ENCODE peak calls at places on chromosomes 1 and 21, in ten cellular contexts. One of them, this sample, is unnamed.

GRCh38 chr1:112544011-112544688 is 35.4 kb downstream of the WNT2B start:
- DNase-seq in T-helper 1 cell: no peak
- DNase-seq in fibroblast of lung: peak
- DNase-seq in stimulated activated CD4-positive, alpha-beta T cell treated with anti-CD3 and anti-CD28 coated beads, Interleukin-4, amount 100 ng/mL, for 4 hours: no peak
- DNase-seq in AG04450: peak
- DNase-seq in cerebellar nuclear complex: no peak
- DNase-seq in GM10248: no peak
- DNase-seq in ovary: no peak
- DNase-seq in HS-5: peak
- DNase-seq in type B pancreatic cell: no peak
- DNase-seq in this sample: no peak

GRCh38 chr1:70745199-70745598 is 302.4 kb downstream of the PTGER3 start:
- DNase-seq in stimulated activated CD4-positive, alpha-beta T cell treated with anti-CD3 and anti-CD28 coated beads, Interleukin-4, amount 100 ng/mL, for 4 hours: no peak
- DNase-seq in cerebellar nuclear complex: no peak
- DNase-seq in ovary: no peak
- DNase-seq in AG04450: no peak
- DNase-seq in GM10248: no peak
- DNase-seq in T-helper 1 cell: no peak
- DNase-seq in fibroblast of lung: no peak
- DNase-seq in type B pancreatic cell: no peak
- DNase-seq in HS-5: no peak
- DNase-seq in this sample: no peak

GRCh38 chr1:82152356-82153281 is 351.9 kb downstream of the ADGRL2 start:
- DNase-seq in GM10248: peak
- DNase-seq in fibroblast of lung: no peak
- DNase-seq in AG04450: no peak
- DNase-seq in ovary: no peak
- DNase-seq in type B pancreatic cell: no peak
- DNase-seq in T-helper 1 cell: no peak
- DNase-seq in stimulated activated CD4-positive, alpha-beta T cell treated with anti-CD3 and anti-CD28 coated beads, Interleukin-4, amount 100 ng/mL, for 4 hours: no peak
- DNase-seq in HS-5: no peak
- DNase-seq in cerebellar nuclear complex: no peak
- DNase-seq in this sample: no peak

GRCh38 chr21:34351786-34352241 is 12.0 kb upstream of the KCNE2 start:
- DNase-seq in AG04450: no peak
- DNase-seq in T-helper 1 cell: no peak
- DNase-seq in stimulated activated CD4-positive, alpha-beta T cell treated with anti-CD3 and anti-CD28 coated beads, Interleukin-4, amount 100 ng/mL, for 4 hours: no peak
- DNase-seq in fibroblast of lung: peak
- DNase-seq in ovary: no peak
- DNase-seq in GM10248: peak
- DNase-seq in cerebellar nuclear complex: no peak
- DNase-seq in type B pancreatic cell: no peak
- DNase-seq in HS-5: no peak
- DNase-seq in this sample: no peak

GRCh38 chr21:23968722-23969647 is 1638.3 kb downstream of the MRPL39 start:
- DNase-seq in stimulated activated CD4-positive, alpha-beta T cell treated with anti-CD3 and anti-CD28 coated beads, Interleukin-4, amount 100 ng/mL, for 4 hours: peak
- DNase-seq in cerebellar nuclear complex: no peak
- DNase-seq in type B pancreatic cell: no peak
- DNase-seq in GM10248: peak
- DNase-seq in T-helper 1 cell: peak
- DNase-seq in AG04450: peak
- DNase-seq in HS-5: no peak
- DNase-seq in fibroblast of lung: peak
- DNase-seq in ovary: no peak
- DNase-seq in this sample: peak

GRCh38 chr1:9004731-9005708 is 21.2 kb downstream of the SLC2A7 start:
- DNase-seq in stimulated activated CD4-positive, alpha-beta T cell treated with anti-CD3 and anti-CD28 coated beads, Interleukin-4, amount 100 ng/mL, for 4 hours: peak
- DNase-seq in fibroblast of lung: peak
- DNase-seq in GM10248: peak
- DNase-seq in cerebellar nuclear complex: no peak
- DNase-seq in AG04450: peak
- DNase-seq in T-helper 1 cell: peak
- DNase-seq in ovary: peak
- DNase-seq in type B pancreatic cell: peak
- DNase-seq in HS-5: no peak
- DNase-seq in this sample: peak

GRCh38 chr1:198756470-198756869 is 117.6 kb downstream of the PTPRC start:
- DNase-seq in fibroblast of lung: no peak
- DNase-seq in stimulated activated CD4-positive, alpha-beta T cell treated with anti-CD3 and anti-CD28 coated beads, Interleukin-4, amount 100 ng/mL, for 4 hours: no peak
- DNase-seq in type B pancreatic cell: no peak
- DNase-seq in cerebellar nuclear complex: no peak
- DNase-seq in ovary: no peak
- DNase-seq in AG04450: no peak
- DNase-seq in GM10248: no peak
- DNase-seq in HS-5: no peak
- DNase-seq in T-helper 1 cell: no peak
- DNase-seq in this sample: no peak

GRCh38 chr1:85998105-85998504 is 158.5 kb downstream of the COL24A1 start:
- DNase-seq in cerebellar nuclear complex: no peak
- DNase-seq in type B pancreatic cell: no peak
- DNase-seq in GM10248: no peak
- DNase-seq in AG04450: no peak
- DNase-seq in ovary: no peak
- DNase-seq in HS-5: no peak
- DNase-seq in stimulated activated CD4-positive, alpha-beta T cell treated with anti-CD3 and anti-CD28 coated beads, Interleukin-4, amount 100 ng/mL, for 4 hours: no peak
- DNase-seq in T-helper 1 cell: no peak
- DNase-seq in fibroblast of lung: no peak
- DNase-seq in this sample: no peak

GRCh38 chr21:35226960-35227741 is 178.0 kb upstream of the RUNX1 start:
- DNase-seq in T-helper 1 cell: peak
- DNase-seq in HS-5: no peak
- DNase-seq in GM10248: no peak
- DNase-seq in type B pancreatic cell: no peak
- DNase-seq in AG04450: no peak
- DNase-seq in fibroblast of lung: no peak
- DNase-seq in stimulated activated CD4-positive, alpha-beta T cell treated with anti-CD3 and anti-CD28 coated beads, Interleukin-4, amount 100 ng/mL, for 4 hours: peak
- DNase-seq in ovary: no peak
- DNase-seq in cerebellar nuclear complex: no peak
- DNase-seq in this sample: peak

GRCh38 chr1:203338335-203339036 is 12.4 kb downstream of the FMOD start:
- DNase-seq in HS-5: no peak
- DNase-seq in AG04450: no peak
- DNase-seq in stimulated activated CD4-positive, alpha-beta T cell treated with anti-CD3 and anti-CD28 coated beads, Interleukin-4, amount 100 ng/mL, for 4 hours: peak
- DNase-seq in ovary: peak
- DNase-seq in GM10248: peak
- DNase-seq in T-helper 1 cell: peak
- DNase-seq in fibroblast of lung: peak
- DNase-seq in cerebellar nuclear complex: no peak
- DNase-seq in type B pancreatic cell: no peak
- DNase-seq in this sample: peak

GRCh38 chr1:153774780-153775431 is at the start of gene SLC27A3:
- DNase-seq in fibroblast of lung: peak
- DNase-seq in cerebellar nuclear complex: no peak
- DNase-seq in AG04450: no peak
- DNase-seq in stimulated activated CD4-positive, alpha-beta T cell treated with anti-CD3 and anti-CD28 coated beads, Interleukin-4, amount 100 ng/mL, for 4 hours: no peak
- DNase-seq in HS-5: no peak
- DNase-seq in GM10248: no peak
- DNase-seq in type B pancreatic cell: no peak
- DNase-seq in T-helper 1 cell: no peak
- DNase-seq in ovary: peak
- DNase-seq in this sample: no peak

GRCh38 chr1:218339267-218339831 is 5.8 kb upstream of the TGFB2 start:
- DNase-seq in type B pancreatic cell: no peak
- DNase-seq in T-helper 1 cell: no peak
- DNase-seq in cerebellar nuclear complex: no peak
- DNase-seq in ovary: no peak
- DNase-seq in AG04450: no peak
- DNase-seq in stimulated activated CD4-positive, alpha-beta T cell treated with anti-CD3 and anti-CD28 coated beads, Interleukin-4, amount 100 ng/mL, for 4 hours: no peak
- DNase-seq in HS-5: no peak
- DNase-seq in GM10248: no peak
- DNase-seq in fibroblast of lung: peak
- DNase-seq in this sample: no peak

GRCh38 chr21:26769613-26770188 is 75.5 kb downstream of the ADAMTS1 start:
- DNase-seq in ovary: no peak
- DNase-seq in HS-5: no peak
- DNase-seq in cerebellar nuclear complex: no peak
- DNase-seq in type B pancreatic cell: no peak
- DNase-seq in GM10248: no peak
- DNase-seq in T-helper 1 cell: no peak
- DNase-seq in fibroblast of lung: peak
- DNase-seq in stimulated activated CD4-positive, alpha-beta T cell treated with anti-CD3 and anti-CD28 coated beads, Interleukin-4, amount 100 ng/mL, for 4 hours: no peak
- DNase-seq in AG04450: peak
- DNase-seq in this sample: no peak

GRCh38 chr1:240306673-240307072 is 215.0 kb downstream of the FMN2 start:
- DNase-seq in fibroblast of lung: peak
- DNase-seq in type B pancreatic cell: no peak
- DNase-seq in T-helper 1 cell: no peak
- DNase-seq in AG04450: no peak
- DNase-seq in HS-5: no peak
- DNase-seq in ovary: no peak
- DNase-seq in cerebellar nuclear complex: no peak
- DNase-seq in GM10248: no peak
- DNase-seq in stimulated activated CD4-positive, alpha-beta T cell treated with anti-CD3 and anti-CD28 coated beads, Interleukin-4, amount 100 ng/mL, for 4 hours: no peak
- DNase-seq in this sample: no peak

GRCh38 chr1:29457496-29458368 is 221.4 kb downstream of the PTPRU start:
- DNase-seq in fibroblast of lung: no peak
- DNase-seq in T-helper 1 cell: no peak
- DNase-seq in cerebellar nuclear complex: no peak
- DNase-seq in GM10248: no peak
- DNase-seq in AG04450: no peak
- DNase-seq in ovary: no peak
- DNase-seq in type B pancreatic cell: no peak
- DNase-seq in HS-5: no peak
- DNase-seq in stimulated activated CD4-positive, alpha-beta T cell treated with anti-CD3 and anti-CD28 coated beads, Interleukin-4, amount 100 ng/mL, for 4 hours: no peak
- DNase-seq in this sample: no peak

GRCh38 chr1:161059293-161059692 is 10.4 kb downstream of the ARHGAP30 start:
- DNase-seq in fibroblast of lung: no peak
- DNase-seq in T-helper 1 cell: no peak
- DNase-seq in stimulated activated CD4-positive, alpha-beta T cell treated with anti-CD3 and anti-CD28 coated beads, Interleukin-4, amount 100 ng/mL, for 4 hours: no peak
- DNase-seq in AG04450: no peak
- DNase-seq in HS-5: no peak
- DNase-seq in cerebellar nuclear complex: no peak
- DNase-seq in type B pancreatic cell: no peak
- DNase-seq in ovary: no peak
- DNase-seq in GM10248: no peak
- DNase-seq in this sample: no peak

GRCh38 chr1:29500651-29501050 is 264.3 kb downstream of the PTPRU start:
- DNase-seq in AG04450: no peak
- DNase-seq in GM10248: no peak
- DNase-seq in type B pancreatic cell: no peak
- DNase-seq in ovary: no peak
- DNase-seq in HS-5: no peak
- DNase-seq in T-helper 1 cell: no peak
- DNase-seq in stimulated activated CD4-positive, alpha-beta T cell treated with anti-CD3 and anti-CD28 coated beads, Interleukin-4, amount 100 ng/mL, for 4 hours: no peak
- DNase-seq in cerebellar nuclear complex: no peak
- DNase-seq in fibroblast of lung: no peak
- DNase-seq in this sample: no peak

GRCh38 chr1:231487910-231488309 is 40.6 kb upstream of the TSNAX start:
- DNase-seq in T-helper 1 cell: no peak
- DNase-seq in HS-5: no peak
- DNase-seq in cerebellar nuclear complex: no peak
- DNase-seq in fibroblast of lung: no peak
- DNase-seq in stimulated activated CD4-positive, alpha-beta T cell treated with anti-CD3 and anti-CD28 coated beads, Interleukin-4, amount 100 ng/mL, for 4 hours: no peak
- DNase-seq in GM10248: no peak
- DNase-seq in type B pancreatic cell: no peak
- DNase-seq in ovary: no peak
- DNase-seq in AG04450: no peak
- DNase-seq in this sample: no peak

GRCh38 chr1:66436378-66437135 is 97.4 kb upstream of the SGIP1 start:
- DNase-seq in type B pancreatic cell: no peak
- DNase-seq in fibroblast of lung: peak
- DNase-seq in AG04450: peak
- DNase-seq in HS-5: peak
- DNase-seq in cerebellar nuclear complex: no peak
- DNase-seq in GM10248: peak
- DNase-seq in stimulated activated CD4-positive, alpha-beta T cell treated with anti-CD3 and anti-CD28 coated beads, Interleukin-4, amount 100 ng/mL, for 4 hours: peak
- DNase-seq in ovary: no peak
- DNase-seq in T-helper 1 cell: peak
- DNase-seq in this sample: peak

GRCh38 chr1:153190373-153190772 is 12.9 kb upstream of the LELP1 start:
- DNase-seq in type B pancreatic cell: no peak
- DNase-seq in T-helper 1 cell: no peak
- DNase-seq in fibroblast of lung: no peak
- DNase-seq in stimulated activated CD4-positive, alpha-beta T cell treated with anti-CD3 and anti-CD28 coated beads, Interleukin-4, amount 100 ng/mL, for 4 hours: no peak
- DNase-seq in GM10248: no peak
- DNase-seq in cerebellar nuclear complex: no peak
- DNase-seq in AG04450: no peak
- DNase-seq in ovary: no peak
- DNase-seq in HS-5: no peak
- DNase-seq in this sample: no peak

GRCh38 chr1:248924696-248925532 is 18.9 kb downstream of the PGBD2 start:
- DNase-seq in cerebellar nuclear complex: no peak
- DNase-seq in AG04450: no peak
- DNase-seq in HS-5: no peak
- DNase-seq in type B pancreatic cell: no peak
- DNase-seq in T-helper 1 cell: peak
- DNase-seq in GM10248: peak
- DNase-seq in ovary: no peak
- DNase-seq in stimulated activated CD4-positive, alpha-beta T cell treated with anti-CD3 and anti-CD28 coated beads, Interleukin-4, amount 100 ng/mL, for 4 hours: peak
- DNase-seq in fibroblast of lung: peak
- DNase-seq in this sample: peak

GRCh38 chr1:9671377-9672140 is 20.0 kb downstream of the PIK3CD start:
- DNase-seq in T-helper 1 cell: no peak
- DNase-seq in AG04450: peak
- DNase-seq in cerebellar nuclear complex: no peak
- DNase-seq in stimulated activated CD4-positive, alpha-beta T cell treated with anti-CD3 and anti-CD28 coated beads, Interleukin-4, amount 100 ng/mL, for 4 hours: no peak
- DNase-seq in HS-5: peak
- DNase-seq in ovary: no peak
- DNase-seq in type B pancreatic cell: no peak
- DNase-seq in GM10248: no peak
- DNase-seq in fibroblast of lung: peak
- DNase-seq in this sample: no peak

GRCh38 chr1:151846062-151846568 is 6.5 kb upstream of the C2CD4D start:
- DNase-seq in ovary: no peak
- DNase-seq in GM10248: no peak
- DNase-seq in stimulated activated CD4-positive, alpha-beta T cell treated with anti-CD3 and anti-CD28 coated beads, Interleukin-4, amount 100 ng/mL, for 4 hours: no peak
- DNase-seq in AG04450: no peak
- DNase-seq in cerebellar nuclear complex: no peak
- DNase-seq in T-helper 1 cell: no peak
- DNase-seq in HS-5: no peak
- DNase-seq in type B pancreatic cell: no peak
- DNase-seq in fibroblast of lung: peak
- DNase-seq in this sample: no peak

GRCh38 chr1:113534130-113534817 is 144.0 kb downstream of the MAGI3 start:
- DNase-seq in type B pancreatic cell: no peak
- DNase-seq in cerebellar nuclear complex: no peak
- DNase-seq in AG04450: peak
- DNase-seq in ovary: no peak
- DNase-seq in GM10248: no peak
- DNase-seq in stimulated activated CD4-positive, alpha-beta T cell treated with anti-CD3 and anti-CD28 coated beads, Interleukin-4, amount 100 ng/mL, for 4 hours: no peak
- DNase-seq in T-helper 1 cell: no peak
- DNase-seq in HS-5: peak
- DNase-seq in fibroblast of lung: peak
- DNase-seq in this sample: no peak

GRCh38 chr1:45236136-45236535 is 29.7 kb upstream of the ZSWIM5 start:
- DNase-seq in cerebellar nuclear complex: no peak
- DNase-seq in fibroblast of lung: no peak
- DNase-seq in T-helper 1 cell: no peak
- DNase-seq in GM10248: no peak
- DNase-seq in AG04450: no peak
- DNase-seq in ovary: no peak
- DNase-seq in stimulated activated CD4-positive, alpha-beta T cell treated with anti-CD3 and anti-CD28 coated beads, Interleukin-4, amount 100 ng/mL, for 4 hours: no peak
- DNase-seq in type B pancreatic cell: no peak
- DNase-seq in HS-5: no peak
- DNase-seq in this sample: no peak

GRCh38 chr1:67336783-67337182 is 29.1 kb downstream of the IL12RB2 start:
- DNase-seq in type B pancreatic cell: no peak
- DNase-seq in cerebellar nuclear complex: no peak
- DNase-seq in stimulated activated CD4-positive, alpha-beta T cell treated with anti-CD3 and anti-CD28 coated beads, Interleukin-4, amount 100 ng/mL, for 4 hours: no peak
- DNase-seq in T-helper 1 cell: peak
- DNase-seq in GM10248: no peak
- DNase-seq in AG04450: no peak
- DNase-seq in HS-5: no peak
- DNase-seq in ovary: no peak
- DNase-seq in fibroblast of lung: no peak
- DNase-seq in this sample: peak

GRCh38 chr1:151968791-151969399 is 24.8 kb downstream of the S100A10 start:
- DNase-seq in fibroblast of lung: no peak
- DNase-seq in stimulated activated CD4-positive, alpha-beta T cell treated with anti-CD3 and anti-CD28 coated beads, Interleukin-4, amount 100 ng/mL, for 4 hours: no peak
- DNase-seq in ovary: no peak
- DNase-seq in HS-5: no peak
- DNase-seq in T-helper 1 cell: no peak
- DNase-seq in AG04450: no peak
- DNase-seq in cerebellar nuclear complex: no peak
- DNase-seq in GM10248: no peak
- DNase-seq in type B pancreatic cell: no peak
- DNase-seq in this sample: no peak

GRCh38 chr1:162136760-162137537 is 67.5 kb downstream of the NOS1AP start:
- DNase-seq in fibroblast of lung: peak
- DNase-seq in GM10248: no peak
- DNase-seq in AG04450: peak
- DNase-seq in stimulated activated CD4-positive, alpha-beta T cell treated with anti-CD3 and anti-CD28 coated beads, Interleukin-4, amount 100 ng/mL, for 4 hours: no peak
- DNase-seq in type B pancreatic cell: no peak
- DNase-seq in HS-5: peak
- DNase-seq in ovary: no peak
- DNase-seq in T-helper 1 cell: no peak
- DNase-seq in cerebellar nuclear complex: no peak
- DNase-seq in this sample: no peak

This sample was measured in CD8-positive, alpha-beta memory T cell.